ENCODE peak calls at places on chromosomes 16 and 17, in nine cellular contexts. K, M, H, N, J, V, E, P and O are unnamed samples.

GRCh38 chr17:45073414-45074070 is 12.4 kb downstream of the NMT1 start:
- DNase-seq in K (no peak), M (no peak), H (no peak), N (no peak), J (no peak), V (no peak), E (no peak), P (no peak), O (no peak)

GRCh38 chr16:69373019-69373418 is 12.8 kb downstream of the TERF2 start:
- DNase-seq in K (no peak), M (no peak), H (no peak), N (no peak), J (no peak), V (no peak), E (no peak), P (no peak), O (no peak)

GRCh38 chr17:82297280-82297803 is 20.1 kb downstream of the CD7 start:
- DNase-seq in K (peak), M (no peak), H (peak), N (no peak), J (peak), V (peak), E (peak), P (peak), O (peak)

GRCh38 chr17:75078097-75079022 is 9.4 kb upstream of the SLC16A5 start:
- DNase-seq in K (no peak), M (no peak), H (peak), N (peak), J (no peak), V (no peak), E (no peak), P (no peak), O (peak)

GRCh38 chr17:79864617-79865250 is 25.5 kb upstream of the CBX4 start:
- DNase-seq in K (no peak), M (no peak), H (no peak), N (no peak), J (peak), V (no peak), E (no peak), P (no peak), O (no peak)

GRCh38 chr17:51365090-51365489 is 104.7 kb downstream of the UTP18 start:
- DNase-seq in K (no peak), M (no peak), H (no peak), N (no peak), J (no peak), V (no peak), E (no peak), P (no peak), O (no peak)

GRCh38 chr17:48791128-48792032 is 25.6 kb downstream of the TTLL6 start:
- DNase-seq in K (peak), M (peak), H (peak), N (peak), J (no peak), V (peak), E (peak), P (no peak), O (peak)

GRCh38 chr17:50955667-50956120 is 89.5 kb upstream of the TOB1 start:
- DNase-seq in K (no peak), M (no peak), H (no peak), N (no peak), J (no peak), V (no peak), E (no peak), P (no peak), O (no peak)

GRCh38 chr17:19728114-19728495 is 11.7 kb upstream of the SLC47A2 start:
- DNase-seq in K (peak), M (no peak), H (peak), N (no peak), J (peak), V (peak), E (peak), P (no peak), O (no peak)

GRCh38 chr17:65876985-65877384 is 314.9 kb downstream of the CEP112 start:
- DNase-seq in K (no peak), M (no peak), H (no peak), N (no peak), J (no peak), V (no peak), E (no peak), P (no peak), O (no peak)

GRCh38 chr17:42315402-42316156 is 27.3 kb downstream of the STAT5A start:
- DNase-seq in K (no peak), M (no peak), H (no peak), N (no peak), J (peak), V (no peak), E (no peak), P (no peak), O (peak)

GRCh38 chr17:29568331-29569244 is at the start of gene TP53I13:
- DNase-seq in K (peak), M (peak), H (peak), N (peak), J (peak), V (peak), E (peak), P (peak), O (peak)

GRCh38 chr17:77862890-77863813 is 95.4 kb upstream of the TNRC6C start:
- DNase-seq in K (peak), M (no peak), H (no peak), N (no peak), J (peak), V (no peak), E (no peak), P (no peak), O (no peak)

GRCh38 chr16:55323637-55324490 is at the start of gene IRX6:
- DNase-seq in K (peak), M (peak), H (peak), N (no peak), J (no peak), V (peak), E (no peak), P (no peak), O (peak)
- TF ChIP-seq CTCF in K (no peak), M (peak), H (peak), N (peak), J (no peak), V (peak), E (no peak), P (peak), O (no peak)

DNA sequence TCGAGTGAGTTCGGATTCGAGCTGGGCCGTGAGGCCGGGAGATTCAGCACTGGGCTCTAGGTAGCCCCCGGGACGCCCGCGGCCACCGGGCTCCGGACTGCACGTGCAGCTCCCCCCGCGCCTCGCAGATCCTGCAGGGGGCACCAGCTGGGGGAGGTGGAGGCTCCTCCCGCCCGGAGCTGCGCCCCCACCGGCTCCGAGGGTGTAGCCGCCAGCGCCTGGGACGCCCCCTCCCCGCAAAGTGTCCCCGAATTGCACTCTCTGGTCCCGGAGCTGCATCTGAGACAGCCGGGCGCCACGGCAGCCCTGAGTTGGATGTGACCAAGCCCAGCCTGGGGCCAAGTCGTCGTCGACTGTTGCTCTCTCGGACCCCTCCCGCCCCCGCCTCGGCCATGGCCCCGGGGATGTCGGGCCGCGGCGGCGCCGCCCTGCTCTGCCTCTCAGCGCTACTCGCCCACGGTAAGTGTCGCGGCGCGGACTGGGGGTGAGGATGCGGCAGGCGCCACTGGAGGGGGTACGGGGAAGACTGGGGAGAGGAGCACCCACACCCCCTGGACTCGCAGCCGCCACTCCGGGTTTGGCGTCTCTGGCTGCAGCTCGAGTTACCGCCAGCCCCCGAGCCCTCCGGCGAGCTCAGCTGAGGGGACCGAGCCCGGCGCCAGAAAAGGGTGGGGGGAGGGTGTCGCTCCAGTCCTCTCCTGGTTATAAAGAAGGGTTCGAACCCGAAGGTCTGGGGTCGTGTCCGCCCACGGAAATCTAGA is 1.5 kb downstream of the TMEM132E start:
- DNase-seq in K (peak), M (peak), H (no peak), N (no peak), J (no peak), V (no peak), E (no peak), P (no peak), O (peak)
- TF ChIP-seq CTCF in K (no peak), M (peak), H (no peak), N (no peak), J (no peak), V (no peak), E (no peak), P (no peak), O (no peak)

GRCh38 chr17:55500103-55500502 is 11.1 kb downstream of the SMIM36 start:
- DNase-seq in K (no peak), M (peak), H (no peak), N (no peak), J (no peak), V (no peak), E (no peak), P (no peak), O (no peak)
- TF ChIP-seq CTCF in K (no peak), M (no peak), H (no peak), N (no peak), J (no peak), V (no peak), E (no peak), P (no peak), O (no peak)

GRCh38 chr17:38577645-38578173 is 28.0 kb downstream of the SRCIN1 start:
- DNase-seq in K (no peak), M (no peak), H (no peak), N (no peak), J (no peak), V (no peak), E (no peak), P (no peak), O (no peak)

GRCh38 chr17:38575781-38576180 is 30.0 kb downstream of the SRCIN1 start:
- DNase-seq in K (no peak), M (no peak), H (no peak), N (no peak), J (no peak), V (no peak), E (no peak), P (no peak), O (no peak)

GRCh38 chr17:38578641-38579480 is 26.9 kb downstream of the SRCIN1 start:
- DNase-seq in K (no peak), M (peak), H (no peak), N (no peak), J (no peak), V (no peak), E (no peak), P (no peak), O (no peak)

GRCh38 chr17:38578229-38578628 is 27.5 kb downstream of the SRCIN1 start:
- DNase-seq in K (no peak), M (peak), H (no peak), N (no peak), J (no peak), V (no peak), E (no peak), P (no peak), O (no peak)

GRCh38 chr17:38577244-38577643 is 28.5 kb downstream of the SRCIN1 start:
- DNase-seq in K (no peak), M (no peak), H (no peak), N (no peak), J (no peak), V (no peak), E (no peak), P (no peak), O (no peak)
- TF ChIP-seq CTCF in K (no peak), M (peak), H (no peak), N (peak), J (no peak), V (no peak), E (no peak), P (no peak), O (no peak)

GRCh38 chr16:58842746-58843145 is 108.6 kb upstream of the GOT2 start:
- DNase-seq in K (no peak), M (no peak), H (no peak), N (no peak), J (no peak), V (no peak), E (no peak), P (no peak), O (no peak)

GRCh38 chr16:58848662-58849002 is 114.5 kb upstream of the GOT2 start:
- DNase-seq in K (no peak), M (no peak), H (no peak), N (no peak), J (no peak), V (no peak), E (no peak), P (no peak), O (no peak)

GRCh38 chr16:58847902-58848661 is 114.0 kb upstream of the GOT2 start:
- DNase-seq in K (no peak), M (no peak), H (no peak), N (no peak), J (no peak), V (no peak), E (no peak), P (no peak), O (no peak)

GRCh38 chr16:58842156-58842555 is 108.0 kb upstream of the GOT2 start:
- DNase-seq in K (no peak), M (no peak), H (no peak), N (no peak), J (no peak), V (no peak), E (no peak), P (no peak), O (no peak)

GRCh38 chr16:58843675-58844074 is 109.6 kb upstream of the GOT2 start:
- DNase-seq in K (no peak), M (peak), H (no peak), N (peak), J (no peak), V (no peak), E (no peak), P (no peak), O (peak)
- TF ChIP-seq CTCF in K (no peak), M (peak), H (peak), N (no peak), J (no peak), V (peak), E (no peak), P (no peak), O (no peak)

GRCh38 chr16:87851141-87851587 is 18.1 kb downstream of the SLC7A5 start:
- DNase-seq in K (peak), M (no peak), H (no peak), N (no peak), J (no peak), V (no peak), E (no peak), P (no peak), O (no peak)
- TF ChIP-seq CTCF in K (no peak), M (no peak), H (no peak), N (no peak), J (no peak), V (no peak), E (no peak), P (no peak), O (no peak)